ENCODE peak calls at places on chromosome 13, in six cellular contexts. Q, A, R, Y, F and C are unnamed samples.

GRCh38 chr13:76725211-76725610 is 161.0 kb downstream of the KCTD12 start:
- DNase-seq in Q (no peak), A (no peak), R (no peak), Y (no peak), F (no peak), C (no peak)

GRCh38 chr13:49320975-49321374 is 73.2 kb downstream of the CDADC1 start:
- DNase-seq in Q (no peak), A (no peak), R (no peak), Y (no peak), F (no peak), C (no peak)

GRCh38 chr13:94660695-94661324 is 51.5 kb downstream of the SOX21 start:
- DNase-seq in Q (no peak), A (no peak), R (peak; percentile 34), Y (peak; percentile 13), F (no peak), C (peak; percentile 75)

GRCh38 chr13:83121904-83122303 is 760.4 kb downstream of the SLITRK1 start:
- DNase-seq in Q (no peak), A (no peak), R (no peak), Y (no peak), F (no peak), C (no peak)

GRCh38 chr13:39036212-39036611 is 1.7 kb downstream of the PROSER1 start:
- DNase-seq in Q (peak; percentile 25), A (no peak), R (no peak), Y (no peak), F (no peak), C (peak; percentile 50)

GRCh38 chr13:64928704-64929499 is 2301.2 kb downstream of the PCDH9 start:
- DNase-seq in Q (no peak), A (peak; percentile 42), R (no peak), Y (no peak), F (no peak), C (no peak)

GRCh38 chr13:82878536-82878935 is 1003.7 kb downstream of the SLITRK1 start:
- DNase-seq in Q (no peak), A (no peak), R (no peak), Y (no peak), F (no peak), C (no peak)

GRCh38 chr13:31150315-31150985 is 11.3 kb downstream of the HSPH1 start:
- DNase-seq in Q (no peak), A (no peak), R (no peak), Y (no peak), F (no peak), C (no peak)

GRCh38 chr13:79658333-79658975 is 177.5 kb downstream of the NDFIP2 start:
- DNase-seq in Q (no peak), A (no peak), R (no peak), Y (peak; percentile 14), F (no peak), C (no peak)

GRCh38 chr13:37621811-37622361 is 23.3 kb upstream of the POSTN start:
- DNase-seq in Q (no peak), A (no peak), R (no peak), Y (no peak), F (no peak), C (no peak)

GRCh38 chr13:98454389-98454881 is 122.5 kb downstream of the STK24 start:
- DNase-seq in Q (peak; percentile 41), A (no peak), R (no peak), Y (no peak), F (no peak), C (no peak)

GRCh38 chr13:23610966-23611486 is 40.8 kb downstream of the TNFRSF19 start:
- DNase-seq in Q (no peak), A (no peak), R (no peak), Y (no peak), F (no peak), C (no peak)

GRCh38 chr13:83618966-83619365 is 263.3 kb downstream of the SLITRK1 start:
- DNase-seq in Q (no peak), A (peak; percentile 18), R (no peak), Y (no peak), F (no peak), C (no peak)

GRCh38 chr13:97385854-97386253 is 48.1 kb upstream of the RAP2A start:
- DNase-seq in Q (no peak), A (no peak), R (no peak), Y (no peak), F (no peak), C (no peak)

GRCh38 chr13:76330216-76330615 is 556.0 kb downstream of the KCTD12 start:
- DNase-seq in Q (no peak), A (no peak), R (no peak), Y (no peak), F (no peak), C (no peak)

GRCh38 chr13:33259296-33259695 is 26.3 kb downstream of the STARD13 start:
- DNase-seq in Q (peak; percentile 20), A (no peak), R (no peak), Y (no peak), F (no peak), C (peak; percentile 75)

GRCh38 chr13:98798849-98799645 is 46.6 kb upstream of the SLC15A1 start:
- DNase-seq in Q (peak; percentile 8), A (no peak), R (no peak), Y (no peak), F (no peak), C (no peak)

GRCh38 chr13:22455036-22455435 is 725.7 kb upstream of the SGCG start:
- DNase-seq in Q (no peak), A (no peak), R (no peak), Y (no peak), F (no peak), C (no peak)

GRCh38 chr13:48750588-48751383 is 97.1 kb downstream of the CYSLTR2 start:
- DNase-seq in Q (no peak), A (no peak), R (no peak), Y (no peak), F (no peak), C (no peak)

GRCh38 chr13:29849071-29849541 is 1.3 kb downstream of the UBL3 start:
- DNase-seq in Q (peak; percentile 13), A (no peak), R (no peak), Y (peak; percentile 38), F (no peak), C (peak; percentile 20)

GRCh38 chr13:92354583-92354982 is 872.0 kb upstream of the GPC6 start:
- DNase-seq in Q (no peak), A (no peak), R (no peak), Y (no peak), F (no peak), C (no peak)

GRCh38 chr13:113129480-113129879 is 6.9 kb downstream of the F10 start:
- DNase-seq in Q (no peak), A (no peak), R (no peak), Y (no peak), F (no peak), C (peak; percentile 47)

GRCh38 chr13:110784748-110785147 is 71.2 kb downstream of the ING1 start:
- DNase-seq in Q (no peak), A (no peak), R (no peak), Y (no peak), F (no peak), C (no peak)

GRCh38 chr13:52012512-52012836 is 276 bp downstream of the ALG11 start:
- DNase-seq in Q (no peak), A (no peak), R (no peak), Y (no peak), F (no peak), C (no peak)

GRCh38 chr13:52010890-52011689 is at the start of gene ATP7B:
- DNase-seq in Q (peak; percentile 49), A (no peak), R (peak; percentile 29), Y (peak; percentile 57), F (no peak), C (peak; percentile 81)

GRCh38 chr13:52011690-52012511 is at the start of gene ALG11:
- DNase-seq in Q (peak; percentile 97), A (peak; percentile 94), R (peak; percentile 88), Y (peak; percentile 98), F (peak; percentile 94), C (peak; percentile 99)

GRCh38 chr13:52020191-52020590 is 4.3 kb upstream of the UTP14C start:
- DNase-seq in Q (no peak), A (no peak), R (no peak), Y (no peak), F (no peak), C (no peak)

DNA sequence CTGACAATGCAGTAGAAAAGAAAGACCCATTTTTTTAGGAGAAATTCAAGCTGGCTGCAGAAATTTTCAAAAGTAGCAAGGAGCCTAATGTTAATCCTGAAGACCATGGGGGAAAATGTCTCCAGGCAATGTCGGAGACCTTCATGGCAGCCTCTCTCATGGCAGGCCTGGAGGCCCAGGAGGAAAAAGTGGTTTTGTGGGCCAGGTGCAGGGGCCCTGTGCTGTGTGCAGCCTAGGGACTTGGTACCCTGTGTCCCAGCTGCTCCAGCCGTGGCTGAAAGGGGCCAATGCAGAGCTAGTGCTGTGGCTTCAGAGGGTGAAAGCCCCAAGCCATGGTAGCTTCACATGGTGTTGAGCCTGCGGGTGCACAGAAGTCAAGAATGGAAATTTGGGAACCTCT is 4.1 kb downstream of the ALG11 start:
- DNase-seq in Q (no peak), A (no peak), R (no peak), Y (no peak), F (no peak), C (no peak)
- H3K79me2 ChIP-seq in Q (peaks cover 66% of the 10 kb centered on the region), A (peaks cover 47% of the 10 kb centered on the region), R (peaks cover 57% of the 10 kb centered on the region), Y (peaks cover 78% of the 10 kb centered on the region), F (peaks cover 23% of the 10 kb centered on the region), C (peaks cover 63% of the 10 kb centered on the region)

GRCh38 chr13:28429685-28430290 is 65.1 kb downstream of the FLT1 start:
- DNase-seq in Q (no peak), A (no peak), R (no peak), Y (no peak), F (peak; percentile 84), C (peak; percentile 96)
- H3K27ac ChIP-seq in Q (no peak overlapping the region), A (no peak overlapping the region), R (no peak overlapping the region), Y (no peak overlapping the region), F (peak overlapping the region; percentile 96), C (peak overlapping the region; percentile 97)

GRCh38 chr13:28489975-28490550 is 4.9 kb downstream of the FLT1 start:
- DNase-seq in Q (no peak), A (no peak), R (no peak), Y (no peak), F (no peak), C (no peak)

GRCh38 chr13:28486144-28486543 is 8.8 kb downstream of the FLT1 start:
- DNase-seq in Q (no peak), A (no peak), R (no peak), Y (no peak), F (no peak), C (no peak)

GRCh38 chr13:28488376-28489005 is 6.4 kb downstream of the FLT1 start:
- DNase-seq in Q (no peak), A (no peak), R (no peak), Y (no peak), F (no peak), C (no peak)

GRCh38 chr13:28492527-28493367 is 2.2 kb downstream of the FLT1 start:
- DNase-seq in Q (no peak), A (no peak), R (no peak), Y (no peak), F (peak; percentile 28), C (peak; percentile 63)

GRCh38 chr13:28489536-28489935 is 5.4 kb downstream of the FLT1 start:
- DNase-seq in Q (no peak), A (no peak), R (no peak), Y (no peak), F (no peak), C (no peak)
- TF ChIP-seq REST in Q (no peak), A (no peak), R (no peak), Y (no peak), F (no peak), C (no peak)

DNA sequence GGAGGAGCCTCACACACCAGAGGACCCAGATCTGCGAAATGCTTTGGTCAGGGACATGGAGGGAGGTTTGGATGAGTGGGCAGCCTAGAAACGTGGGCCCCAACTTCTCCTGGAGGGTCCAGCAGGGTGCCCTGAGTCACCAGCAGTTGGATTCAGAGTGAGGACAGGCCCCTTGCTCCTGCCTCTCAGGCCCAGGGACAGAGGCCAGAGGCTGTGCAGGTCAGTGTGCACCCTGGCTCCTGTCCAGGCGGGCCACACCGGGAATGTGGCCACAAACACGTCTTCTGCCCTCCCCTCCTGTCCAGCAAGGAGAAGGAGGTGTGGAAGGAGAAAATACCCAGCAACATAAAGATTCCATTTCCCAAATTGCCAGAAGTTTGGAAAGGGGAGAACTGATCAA is 19.4 kb downstream of the IRS2 start:
- DNase-seq in Q (no peak), A (no peak), R (no peak), Y (no peak), F (no peak), C (no peak)
- H3K79me2 ChIP-seq in Q (no peaks in the 10 kb centered on the region), A (peaks cover 35% of the 10 kb centered on the region), R (no peaks in the 10 kb centered on the region), Y (peaks cover 83% of the 10 kb centered on the region), F (no peaks in the 10 kb centered on the region), C (peaks cover 81% of the 10 kb centered on the region)